ENCODE peak calls at places on chromosomes 1 and 21, in nine cellular contexts. Q, Z, E, C, M, N, F, R and B are unnamed samples.

GRCh38 chr1:210260087-210260486 is 27.5 kb downstream of the SERTAD4 start:
- DNase-seq in F (no peak), M (no peak), N (no peak), C (no peak), Z (no peak), Q (no peak), R (no peak), E (no peak), B (no peak)

GRCh38 chr21:33042812-33043211 is 17.1 kb downstream of the OLIG2 start:
- DNase-seq in C (no peak), R (no peak), N (no peak), Z (no peak), M (no peak), Q (no peak), E (peak), F (no peak), B (no peak)

GRCh38 chr1:24905355-24905978 is 24.6 kb downstream of the RUNX3 start:
- DNase-seq in C (peak), Z (peak), F (no peak), R (peak), M (no peak), Q (no peak), N (no peak), E (no peak), B (no peak)

GRCh38 chr1:61120998-61121397 is 38.6 kb downstream of the NFIA start:
- DNase-seq in N (no peak), C (no peak), F (no peak), R (no peak), Q (no peak), Z (no peak), M (no peak), E (no peak), B (no peak)

GRCh38 chr21:43727571-43728466 is 8.9 kb downstream of the PDXK start:
- DNase-seq in N (no peak), Z (peak), Q (no peak), M (no peak), F (no peak), C (no peak), R (no peak), E (no peak), B (no peak)

GRCh38 chr1:156911587-156912298 is 8.7 kb upstream of the LRRC71 start:
- DNase-seq in Z (no peak), M (no peak), Q (no peak), N (no peak), E (no peak), F (no peak), C (no peak), R (no peak), B (no peak)

GRCh38 chr1:115827452-115827851 is 13.5 kb downstream of the NHLH2 start:
- DNase-seq in F (no peak), R (no peak), N (no peak), Z (no peak), C (no peak), E (no peak), M (no peak), Q (no peak), B (no peak)

GRCh38 chr1:199573047-199573446 is 454.5 kb upstream of the NR5A2 start:
- DNase-seq in F (no peak), N (no peak), R (peak), E (no peak), Q (peak), C (no peak), M (no peak), Z (no peak), B (no peak)

GRCh38 chr21:21165063-21165645 is 166.9 kb downstream of the NCAM2 start:
- DNase-seq in C (no peak), N (no peak), Z (no peak), E (no peak), F (no peak), Q (no peak), R (no peak), M (no peak), B (no peak)

GRCh38 chr1:201495447-201496295 is 11.3 kb downstream of the CSRP1 start:
- DNase-seq in Z (peak), F (no peak), E (no peak), R (peak), M (peak), Q (peak), N (no peak), C (no peak), B (no peak)

GRCh38 chr1:197911172-197911856 is 5.9 kb upstream of the LHX9 start:
- DNase-seq in E (no peak), F (no peak), M (no peak), R (no peak), C (peak), N (no peak), Q (no peak), Z (no peak), B (no peak)

GRCh38 chr21:42195378-42196031 is 23.4 kb upstream of the ABCG1 start:
- DNase-seq in M (peak), N (no peak), R (peak), Z (no peak), E (no peak), C (no peak), F (peak), Q (no peak), B (peak)

GRCh38 chr1:223711173-223711572 is 1.2 kb upstream of the CAPN2 start:
- DNase-seq in F (no peak), Z (peak), N (no peak), E (no peak), M (no peak), R (peak), C (no peak), Q (no peak), B (no peak)

GRCh38 chr1:234734412-234734835 is 124.4 kb upstream of the IRF2BP2 start:
- DNase-seq in F (no peak), E (no peak), C (no peak), R (no peak), M (no peak), Z (no peak), Q (no peak), N (no peak), B (no peak)

GRCh38 chr1:88777604-88778149 is 93.6 kb downstream of the PKN2 start:
- DNase-seq in C (no peak), M (no peak), N (no peak), F (no peak), Z (no peak), Q (no peak), R (no peak), E (no peak), B (no peak)

GRCh38 chr1:15876357-15876756 is 28.9 kb downstream of the SPEN start:
- DNase-seq in M (no peak), Z (no peak), F (no peak), N (no peak), R (no peak), E (no peak), Q (no peak), C (peak), B (no peak)

GRCh38 chr1:182185822-182186756 is 124.6 kb upstream of the ZNF648 start:
- DNase-seq in F (no peak), E (peak), R (no peak), C (no peak), N (no peak), Q (no peak), M (no peak), Z (no peak), B (no peak)

GRCh38 chr1:114345930-114346479 is 165.0 kb downstream of the TRIM33 start:
- DNase-seq in Q (no peak), M (no peak), Z (no peak), N (no peak), C (peak), E (no peak), R (no peak), F (peak), B (peak)

GRCh38 chr1:11719313-11720032 is 16.5 kb upstream of the AGTRAP start:
- DNase-seq in F (peak), E (no peak), N (peak), M (peak), C (peak), Q (peak), Z (peak), R (peak), B (no peak)
- TF ChIP-seq POLR2AphosphoS5 in F (no peak), E (no peak), N (no peak), M (no peak), C (no peak), Q (peak), Z (peak), R (no peak), B (peak)

GRCh38 chr1:2133039-2133878 is 61.3 kb downstream of the FAAP20 start:
- DNase-seq in F (peak), Q (peak), C (peak), M (peak), E (peak), Z (peak), R (peak), N (peak), B (no peak)
- TF ChIP-seq POLR2A in F (peak), Q (peak), C (no peak), M (no peak), E (no peak), Z (no peak), R (peak), N (no peak), B (no peak)

GRCh38 chr21:44881586-44881939 is 8.1 kb upstream of the PTTG1IP start:
- DNase-seq in C (no peak), Z (no peak), M (no peak), F (no peak), N (no peak), E (no peak), Q (no peak), R (no peak), B (no peak)
- TF ChIP-seq POLR2AphosphoS5 in C (no peak), Z (no peak), M (no peak), F (no peak), N (no peak), E (no peak), Q (no peak), R (no peak), B (no peak)

DNA sequence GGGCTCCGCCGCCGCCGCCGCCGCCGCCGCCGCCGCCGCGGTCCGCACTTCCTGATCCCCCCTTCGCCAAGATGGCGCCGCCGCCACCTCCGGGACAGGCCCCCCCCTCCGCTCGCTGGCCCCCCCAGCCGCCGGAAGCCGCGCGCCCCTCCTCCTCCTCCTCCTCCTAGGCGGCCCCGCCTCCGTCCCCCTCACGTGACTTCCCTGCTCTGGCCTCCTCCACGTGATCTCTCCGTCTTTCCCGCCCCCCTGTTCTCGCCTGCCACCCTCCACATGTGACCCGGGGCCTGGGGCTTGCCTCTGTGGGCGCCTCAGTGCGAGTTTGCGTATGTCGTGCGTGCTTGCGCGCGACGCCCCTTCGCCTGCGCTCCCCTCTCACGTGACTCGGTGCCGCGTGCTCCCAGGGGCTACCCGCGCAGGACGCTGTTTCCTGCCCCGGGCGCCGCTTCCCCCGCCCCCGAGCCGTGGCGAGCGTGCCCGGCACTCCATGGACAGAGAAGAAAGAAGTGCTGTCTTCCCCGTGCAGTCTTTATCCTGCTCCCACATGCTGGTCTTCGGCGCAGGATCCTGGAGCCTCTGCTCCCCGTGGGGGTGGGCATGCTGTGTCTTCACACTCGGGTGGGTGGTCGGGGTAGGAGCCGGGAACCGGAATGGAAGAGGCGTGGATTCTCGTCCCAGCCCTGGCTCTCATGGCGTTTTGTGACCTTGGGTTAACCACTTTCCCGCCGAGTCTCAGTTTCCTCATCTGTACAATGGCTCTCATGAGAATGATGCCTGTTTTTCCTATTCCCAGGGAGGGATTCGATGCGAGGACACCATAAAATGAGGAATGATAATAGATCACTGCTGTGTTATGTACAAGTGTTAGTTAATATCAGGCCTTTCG is at the start of gene UBE2Q1:
- DNase-seq in Z (peak), N (peak), F (peak), C (peak), Q (peak), R (peak), M (peak), E (peak), B (no peak)
- TF ChIP-seq POLR2A in Z (no peak), N (peak), F (peak), C (no peak), Q (peak), R (peak), M (peak), E (peak), B (peak)

GRCh38 chr1:108559215-108560142 is at the start of gene EEIG2:
- DNase-seq in Z (peak), F (peak), Q (peak), R (peak), C (peak), M (peak), N (peak), E (peak), B (no peak)
- TF ChIP-seq POLR2AphosphoS5 in Z (peak), F (peak), Q (no peak), R (peak), C (no peak), M (no peak), N (no peak), E (peak), B (peak)

GRCh38 chr1:2189459-2190425 is 4.8 kb downstream of the FAAP20 start:
- DNase-seq in Z (peak), M (peak), E (peak), F (peak), C (peak), N (peak), R (peak), Q (peak), B (no peak)
- TF ChIP-seq POLR2A in Z (no peak), M (peak), E (no peak), F (peak), C (no peak), N (no peak), R (peak), Q (peak), B (no peak)

GRCh38 chr1:154410185-154410827 is 5.2 kb downstream of the IL6R start:
- DNase-seq in Z (no peak), R (no peak), E (no peak), M (no peak), N (no peak), F (no peak), Q (no peak), C (no peak), B (no peak)

GRCh38 chr1:154406572-154406879 is 1.4 kb downstream of the IL6R start:
- DNase-seq in M (no peak), N (no peak), E (no peak), F (no peak), Z (no peak), C (no peak), R (no peak), Q (no peak), B (no peak)

GRCh38 chr1:154405762-154406571 is 824 bp downstream of the IL6R start:
- DNase-seq in C (peak), F (no peak), E (no peak), R (peak), N (no peak), Q (peak), M (peak), Z (peak), B (no peak)

GRCh38 chr1:154407021-154407865 is 2.1 kb downstream of the IL6R start:
- DNase-seq in R (no peak), N (no peak), E (no peak), M (peak), F (no peak), C (no peak), Z (peak), Q (peak), B (no peak)

DNA sequence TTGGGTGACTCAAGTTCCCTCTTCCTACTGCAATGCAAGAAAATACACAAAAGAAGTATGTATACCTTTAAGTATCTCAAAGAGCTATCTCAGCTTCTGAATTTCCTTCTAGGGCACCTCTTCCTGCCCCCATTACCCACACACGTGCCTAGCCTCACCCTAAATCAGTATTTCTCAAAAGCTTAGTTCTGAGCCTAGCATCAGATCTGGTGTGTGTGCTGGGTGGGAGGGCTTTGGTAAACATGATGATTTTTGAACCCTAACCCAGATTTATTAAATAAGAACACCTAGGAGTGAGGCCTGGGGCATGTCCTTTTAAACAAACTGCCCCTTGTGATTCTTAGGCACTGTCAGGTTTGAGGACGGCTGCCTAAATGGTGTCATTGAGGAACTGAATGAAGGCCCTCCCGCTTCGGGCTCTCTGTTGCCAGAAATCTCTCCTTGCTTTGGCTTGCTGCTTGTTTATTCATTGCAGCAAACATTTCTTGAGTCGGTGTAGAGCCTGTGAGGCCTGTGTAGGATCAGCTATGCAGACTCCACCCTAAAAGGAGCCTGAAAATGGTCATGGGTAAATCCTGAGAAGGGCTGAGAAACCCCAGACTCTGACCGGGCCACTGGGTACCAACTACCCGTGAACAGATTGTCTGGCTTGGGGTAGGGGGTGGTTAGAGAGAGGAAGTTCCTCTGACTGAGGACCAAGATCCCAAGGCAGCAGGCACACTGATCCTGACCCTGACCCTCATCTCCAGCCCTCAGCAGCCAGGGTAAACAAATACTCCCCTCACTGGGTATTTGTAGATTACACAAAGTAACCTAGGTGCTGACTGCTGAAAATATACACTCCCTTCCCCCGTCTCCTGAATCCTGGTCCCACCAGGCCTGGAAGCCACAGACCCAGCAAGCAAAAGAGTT is 3.0 kb downstream of the IL6R start:
- DNase-seq in Q (peak), E (no peak), C (no peak), M (no peak), R (no peak), N (no peak), F (no peak), Z (no peak), B (no peak)
- TF ChIP-seq POLR2AphosphoS5 in Q (peak), E (no peak), C (no peak), M (no peak), R (no peak), N (no peak), F (peak), Z (peak), B (no peak)

GRCh38 chr1:21931171-21932093 is 5.7 kb downstream of the HSPG2 start:
- DNase-seq in Z (peak), C (no peak), R (peak), N (no peak), F (no peak), E (peak), Q (no peak), M (peak), B (no peak)

GRCh38 chr1:21935393-21935804 is 1.7 kb downstream of the HSPG2 start:
- DNase-seq in Q (no peak), Z (no peak), E (no peak), M (no peak), R (no peak), N (no peak), C (no peak), F (no peak), B (no peak)

GRCh38 chr1:21932127-21932526 is 5.0 kb downstream of the HSPG2 start:
- DNase-seq in C (no peak), R (no peak), Z (no peak), Q (no peak), M (peak), F (no peak), N (no peak), E (no peak), B (no peak)

GRCh38 chr1:21935891-21936365 is 1.2 kb downstream of the HSPG2 start:
- DNase-seq in Z (peak), M (no peak), N (no peak), R (peak), F (no peak), C (no peak), E (no peak), Q (no peak), B (no peak)

DNA sequence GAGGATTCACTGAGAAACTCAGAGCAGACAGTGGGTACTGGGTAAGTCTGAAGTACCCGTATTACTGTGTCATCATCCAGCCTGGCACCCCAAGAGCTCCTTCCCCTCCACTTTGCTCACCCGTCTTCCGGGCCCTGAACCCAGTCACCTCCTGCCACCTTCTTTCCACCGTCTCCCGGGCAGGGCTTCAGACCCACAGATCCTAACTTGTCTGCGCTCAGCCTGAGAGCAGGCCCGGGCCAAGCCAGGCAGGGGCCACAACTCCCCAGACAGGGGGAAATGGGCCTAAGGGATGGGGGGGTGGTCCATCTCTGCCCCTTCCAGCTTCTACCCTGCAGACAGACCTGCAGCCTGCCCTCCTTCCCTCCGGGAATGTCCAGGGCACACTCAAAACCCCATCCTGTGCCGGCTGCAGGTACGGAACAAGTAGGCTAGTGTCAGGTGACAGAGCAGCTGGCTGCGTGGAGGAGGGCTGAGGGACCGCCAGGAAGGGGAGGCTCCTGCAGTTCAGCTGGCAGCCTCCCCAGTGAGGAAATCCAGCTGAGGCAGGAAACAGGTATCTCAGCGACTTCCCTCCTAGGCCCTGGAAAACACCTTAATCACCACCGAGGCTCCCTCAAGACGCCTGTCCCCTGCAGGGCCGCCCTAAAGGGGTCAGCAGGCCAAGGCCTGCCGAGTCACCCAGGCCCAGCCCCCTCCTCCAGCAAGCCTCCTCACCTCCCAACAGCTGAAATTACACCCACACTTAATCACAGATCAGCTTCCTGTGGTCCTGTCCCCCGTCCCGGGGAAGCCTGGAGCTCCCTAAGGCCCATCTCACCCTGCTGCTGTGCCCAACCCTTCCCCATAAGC is 3.5 kb downstream of the HSPG2 start:
- DNase-seq in E (no peak), C (no peak), M (peak), Q (peak), R (peak), N (no peak), Z (peak), F (no peak), B (no peak)
- TF ChIP-seq POLR2A in E (no peak), C (no peak), M (no peak), Q (peak), R (no peak), N (no peak), Z (no peak), F (no peak), B (no peak)

DNA sequence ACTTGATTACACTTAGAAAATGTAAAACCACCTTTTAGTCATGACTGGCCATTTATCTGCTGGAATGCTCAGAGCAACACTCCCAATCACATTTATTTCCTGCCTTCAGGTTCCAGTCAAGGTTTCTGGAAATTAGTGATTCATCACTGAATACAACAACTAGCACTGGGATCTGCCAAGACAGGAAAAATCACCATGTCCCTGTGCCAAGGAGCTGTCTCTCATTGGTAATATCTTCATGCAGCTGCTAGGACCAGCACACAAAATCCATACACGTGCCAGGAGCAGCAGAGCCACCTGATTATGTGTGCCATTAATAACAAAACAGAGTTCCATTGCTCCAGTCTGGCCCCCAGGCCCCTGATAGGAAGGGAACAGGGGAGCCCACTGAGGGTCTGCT is 194.6 kb downstream of the TNR start:
- DNase-seq in R (no peak), F (no peak), M (no peak), Z (no peak), N (no peak), C (no peak), Q (peak), E (no peak), B (no peak)
- TF ChIP-seq POLR2AphosphoS5 in R (no peak), F (peak), M (no peak), Z (no peak), N (no peak), C (no peak), Q (no peak), E (no peak), B (peak)